ENCODE peak calls at places on chromosomes 2 and 18, in ten cellular contexts. One of them, this sample, is unnamed.

GRCh38 chr2:221758076-221758475 is 186.0 kb upstream of the EPHA4 start:
- DNase-seq in EH: no peak
- DNase-seq in myocyte: peak; percentile 6
- DNase-seq in AG10803: no peak
- DNase-seq in CD4-positive, alpha-beta T cell: no peak
- DNase-seq in renal cortical epithelial cell: no peak
- DNase-seq in kidney glomerular epithelial cell: no peak
- DNase-seq in heart left ventricle: no peak
- DNase-seq in stimulated activated naive CD8-positive, alpha-beta T cell treated with anti-CD3 and anti-CD28 coated beads, Interleukin-15, amount 100 ng/mL, for 72 hours: no peak
- DNase-seq in HL-60: peak; percentile 26
- DNase-seq in this sample: no peak

GRCh38 chr2:162126145-162126926 is 25.7 kb downstream of the GCG start:
- DNase-seq in CD4-positive, alpha-beta T cell: no peak
- DNase-seq in EH: peak; percentile 50
- DNase-seq in renal cortical epithelial cell: no peak
- DNase-seq in AG10803: peak; percentile 29
- DNase-seq in myocyte: no peak
- DNase-seq in heart left ventricle: no peak
- DNase-seq in kidney glomerular epithelial cell: no peak
- DNase-seq in HL-60: no peak
- DNase-seq in stimulated activated naive CD8-positive, alpha-beta T cell treated with anti-CD3 and anti-CD28 coated beads, Interleukin-15, amount 100 ng/mL, for 72 hours: no peak
- DNase-seq in this sample: peak; percentile 67

GRCh38 chr2:7609556-7610323 is 692.5 kb downstream of the RNF144A start:
- DNase-seq in AG10803: no peak
- DNase-seq in CD4-positive, alpha-beta T cell: no peak
- DNase-seq in myocyte: no peak
- DNase-seq in HL-60: no peak
- DNase-seq in kidney glomerular epithelial cell: no peak
- DNase-seq in renal cortical epithelial cell: no peak
- DNase-seq in stimulated activated naive CD8-positive, alpha-beta T cell treated with anti-CD3 and anti-CD28 coated beads, Interleukin-15, amount 100 ng/mL, for 72 hours: peak; percentile 6
- DNase-seq in heart left ventricle: no peak
- DNase-seq in EH: no peak
- DNase-seq in this sample: no peak

GRCh38 chr2:112156152-112156986 is 18.2 kb downstream of the FBLN7 start:
- DNase-seq in renal cortical epithelial cell: peak; percentile 83
- DNase-seq in kidney glomerular epithelial cell: peak; percentile 81
- DNase-seq in heart left ventricle: no peak
- DNase-seq in EH: peak; percentile 72
- DNase-seq in CD4-positive, alpha-beta T cell: peak; percentile 54
- DNase-seq in HL-60: no peak
- DNase-seq in AG10803: peak; percentile 68
- DNase-seq in myocyte: peak; percentile 84
- DNase-seq in stimulated activated naive CD8-positive, alpha-beta T cell treated with anti-CD3 and anti-CD28 coated beads, Interleukin-15, amount 100 ng/mL, for 72 hours: peak; percentile 60
- DNase-seq in this sample: no peak

GRCh38 chr2:233061007-233061590 is 957 bp downstream of the INPP5D start:
- DNase-seq in HL-60: no peak
- DNase-seq in renal cortical epithelial cell: no peak
- DNase-seq in myocyte: no peak
- DNase-seq in stimulated activated naive CD8-positive, alpha-beta T cell treated with anti-CD3 and anti-CD28 coated beads, Interleukin-15, amount 100 ng/mL, for 72 hours: peak; percentile 69
- DNase-seq in AG10803: no peak
- DNase-seq in CD4-positive, alpha-beta T cell: no peak
- DNase-seq in kidney glomerular epithelial cell: no peak
- DNase-seq in heart left ventricle: peak; percentile 52
- DNase-seq in EH: no peak
- DNase-seq in this sample: no peak

GRCh38 chr2:239599299-239599698 is 198.5 kb upstream of the HDAC4 start:
- DNase-seq in heart left ventricle: peak; percentile 29
- DNase-seq in EH: no peak
- DNase-seq in myocyte: no peak
- DNase-seq in AG10803: no peak
- DNase-seq in CD4-positive, alpha-beta T cell: no peak
- DNase-seq in stimulated activated naive CD8-positive, alpha-beta T cell treated with anti-CD3 and anti-CD28 coated beads, Interleukin-15, amount 100 ng/mL, for 72 hours: no peak
- DNase-seq in kidney glomerular epithelial cell: no peak
- DNase-seq in renal cortical epithelial cell: no peak
- DNase-seq in HL-60: no peak
- DNase-seq in this sample: no peak

GRCh38 chr2:200382883-200383282 is 76.4 kb downstream of the SPATS2L start:
- DNase-seq in renal cortical epithelial cell: no peak
- DNase-seq in AG10803: no peak
- DNase-seq in kidney glomerular epithelial cell: no peak
- DNase-seq in heart left ventricle: no peak
- DNase-seq in myocyte: no peak
- DNase-seq in stimulated activated naive CD8-positive, alpha-beta T cell treated with anti-CD3 and anti-CD28 coated beads, Interleukin-15, amount 100 ng/mL, for 72 hours: no peak
- DNase-seq in HL-60: no peak
- DNase-seq in EH: no peak
- DNase-seq in CD4-positive, alpha-beta T cell: no peak
- DNase-seq in this sample: no peak

GRCh38 chr2:191846787-191847620 is at the start of gene CAVIN2:
- DNase-seq in myocyte: peak; percentile 86
- DNase-seq in renal cortical epithelial cell: peak; percentile 69
- DNase-seq in CD4-positive, alpha-beta T cell: no peak
- DNase-seq in heart left ventricle: peak; percentile 60
- DNase-seq in stimulated activated naive CD8-positive, alpha-beta T cell treated with anti-CD3 and anti-CD28 coated beads, Interleukin-15, amount 100 ng/mL, for 72 hours: no peak
- DNase-seq in AG10803: peak; percentile 86
- DNase-seq in HL-60: no peak
- DNase-seq in EH: peak; percentile 84
- DNase-seq in kidney glomerular epithelial cell: peak; percentile 74
- DNase-seq in this sample: no peak

GRCh38 chr2:831638-832037 is 119.0 kb upstream of the SNTG2 start:
- DNase-seq in renal cortical epithelial cell: no peak
- DNase-seq in HL-60: no peak
- DNase-seq in CD4-positive, alpha-beta T cell: no peak
- DNase-seq in kidney glomerular epithelial cell: no peak
- DNase-seq in AG10803: no peak
- DNase-seq in EH: no peak
- DNase-seq in heart left ventricle: no peak
- DNase-seq in stimulated activated naive CD8-positive, alpha-beta T cell treated with anti-CD3 and anti-CD28 coated beads, Interleukin-15, amount 100 ng/mL, for 72 hours: no peak
- DNase-seq in myocyte: no peak
- DNase-seq in this sample: no peak

GRCh38 chr2:146041291-146041868 is 1521.5 kb upstream of the ZEB2 start:
- DNase-seq in renal cortical epithelial cell: no peak
- DNase-seq in EH: no peak
- DNase-seq in stimulated activated naive CD8-positive, alpha-beta T cell treated with anti-CD3 and anti-CD28 coated beads, Interleukin-15, amount 100 ng/mL, for 72 hours: no peak
- DNase-seq in AG10803: no peak
- DNase-seq in CD4-positive, alpha-beta T cell: no peak
- DNase-seq in kidney glomerular epithelial cell: no peak
- DNase-seq in myocyte: no peak
- DNase-seq in HL-60: no peak
- DNase-seq in heart left ventricle: no peak
- DNase-seq in this sample: no peak

GRCh38 chr2:216618785-216619184 is 14.4 kb upstream of the IGFBP2 start:
- DNase-seq in CD4-positive, alpha-beta T cell: no peak
- DNase-seq in renal cortical epithelial cell: no peak
- DNase-seq in kidney glomerular epithelial cell: no peak
- DNase-seq in stimulated activated naive CD8-positive, alpha-beta T cell treated with anti-CD3 and anti-CD28 coated beads, Interleukin-15, amount 100 ng/mL, for 72 hours: no peak
- DNase-seq in HL-60: no peak
- DNase-seq in AG10803: no peak
- DNase-seq in EH: no peak
- DNase-seq in heart left ventricle: no peak
- DNase-seq in myocyte: no peak
- DNase-seq in this sample: no peak

GRCh38 chr18:48590678-48591077 is 51.8 kb downstream of the CTIF start:
- DNase-seq in EH: peak; percentile 98
- DNase-seq in stimulated activated naive CD8-positive, alpha-beta T cell treated with anti-CD3 and anti-CD28 coated beads, Interleukin-15, amount 100 ng/mL, for 72 hours: no peak
- DNase-seq in renal cortical epithelial cell: peak; percentile 75
- DNase-seq in kidney glomerular epithelial cell: peak; percentile 71
- DNase-seq in HL-60: no peak
- DNase-seq in CD4-positive, alpha-beta T cell: no peak
- DNase-seq in AG10803: peak; percentile 93
- DNase-seq in heart left ventricle: no peak
- DNase-seq in myocyte: peak; percentile 70
- DNase-seq in this sample: no peak

GRCh38 chr2:47174731-47175361 is 19.7 kb upstream of the STPG4 start:
- DNase-seq in CD4-positive, alpha-beta T cell: peak; percentile 10
- DNase-seq in renal cortical epithelial cell: peak; percentile 81
- DNase-seq in HL-60: no peak
- DNase-seq in EH: peak; percentile 63
- DNase-seq in stimulated activated naive CD8-positive, alpha-beta T cell treated with anti-CD3 and anti-CD28 coated beads, Interleukin-15, amount 100 ng/mL, for 72 hours: peak; percentile 11
- DNase-seq in myocyte: peak; percentile 70
- DNase-seq in heart left ventricle: no peak
- DNase-seq in kidney glomerular epithelial cell: peak; percentile 69
- DNase-seq in AG10803: peak; percentile 72
- DNase-seq in this sample: peak; percentile 14

GRCh38 chr2:206936006-206936405 is 3.3 kb upstream of the CPO start:
- DNase-seq in myocyte: no peak
- DNase-seq in CD4-positive, alpha-beta T cell: no peak
- DNase-seq in HL-60: no peak
- DNase-seq in EH: no peak
- DNase-seq in AG10803: no peak
- DNase-seq in kidney glomerular epithelial cell: no peak
- DNase-seq in heart left ventricle: no peak
- DNase-seq in stimulated activated naive CD8-positive, alpha-beta T cell treated with anti-CD3 and anti-CD28 coated beads, Interleukin-15, amount 100 ng/mL, for 72 hours: no peak
- DNase-seq in renal cortical epithelial cell: no peak
- DNase-seq in this sample: no peak

GRCh38 chr2:145503511-145503910 is 983.6 kb upstream of the ZEB2 start:
- DNase-seq in AG10803: peak; percentile 6
- DNase-seq in kidney glomerular epithelial cell: no peak
- DNase-seq in EH: peak; percentile 13
- DNase-seq in CD4-positive, alpha-beta T cell: no peak
- DNase-seq in renal cortical epithelial cell: no peak
- DNase-seq in HL-60: no peak
- DNase-seq in heart left ventricle: no peak
- DNase-seq in myocyte: no peak
- DNase-seq in stimulated activated naive CD8-positive, alpha-beta T cell treated with anti-CD3 and anti-CD28 coated beads, Interleukin-15, amount 100 ng/mL, for 72 hours: no peak
- DNase-seq in this sample: no peak

GRCh38 chr2:162114291-162114690 is 37.8 kb downstream of the GCG start:
- DNase-seq in HL-60: no peak
- DNase-seq in AG10803: no peak
- DNase-seq in heart left ventricle: no peak
- DNase-seq in CD4-positive, alpha-beta T cell: no peak
- DNase-seq in myocyte: no peak
- DNase-seq in EH: peak; percentile 46
- DNase-seq in kidney glomerular epithelial cell: peak; percentile 48
- DNase-seq in stimulated activated naive CD8-positive, alpha-beta T cell treated with anti-CD3 and anti-CD28 coated beads, Interleukin-15, amount 100 ng/mL, for 72 hours: no peak
- DNase-seq in renal cortical epithelial cell: peak; percentile 45
- DNase-seq in this sample: no peak

GRCh38 chr2:6772366-6772710 is 93.4 kb downstream of the CMPK2 start:
- DNase-seq in CD4-positive, alpha-beta T cell: no peak
- DNase-seq in myocyte: no peak
- DNase-seq in AG10803: no peak
- DNase-seq in stimulated activated naive CD8-positive, alpha-beta T cell treated with anti-CD3 and anti-CD28 coated beads, Interleukin-15, amount 100 ng/mL, for 72 hours: no peak
- DNase-seq in renal cortical epithelial cell: no peak
- DNase-seq in EH: peak; percentile 37
- DNase-seq in HL-60: no peak
- DNase-seq in heart left ventricle: no peak
- DNase-seq in kidney glomerular epithelial cell: no peak
- DNase-seq in this sample: no peak

GRCh38 chr2:238216651-238217184 is 13.2 kb upstream of the ILKAP start:
- DNase-seq in myocyte: peak; percentile 11
- DNase-seq in stimulated activated naive CD8-positive, alpha-beta T cell treated with anti-CD3 and anti-CD28 coated beads, Interleukin-15, amount 100 ng/mL, for 72 hours: no peak
- DNase-seq in AG10803: no peak
- DNase-seq in renal cortical epithelial cell: no peak
- DNase-seq in EH: no peak
- DNase-seq in kidney glomerular epithelial cell: no peak
- DNase-seq in heart left ventricle: no peak
- DNase-seq in CD4-positive, alpha-beta T cell: no peak
- DNase-seq in HL-60: no peak
- DNase-seq in this sample: no peak

GRCh38 chr18:3649559-3650426 is 199.8 kb downstream of the TGIF1 start:
- DNase-seq in renal cortical epithelial cell: peak; percentile 73
- DNase-seq in stimulated activated naive CD8-positive, alpha-beta T cell treated with anti-CD3 and anti-CD28 coated beads, Interleukin-15, amount 100 ng/mL, for 72 hours: no peak
- DNase-seq in AG10803: peak; percentile 76
- DNase-seq in kidney glomerular epithelial cell: peak; percentile 93
- DNase-seq in HL-60: no peak
- DNase-seq in heart left ventricle: no peak
- DNase-seq in CD4-positive, alpha-beta T cell: no peak
- DNase-seq in myocyte: peak; percentile 53
- DNase-seq in EH: peak; percentile 85
- DNase-seq in this sample: no peak

GRCh38 chr2:205148756-205149155 is 533.5 kb upstream of the NRP2 start:
- DNase-seq in HL-60: no peak
- DNase-seq in EH: no peak
- DNase-seq in heart left ventricle: no peak
- DNase-seq in kidney glomerular epithelial cell: no peak
- DNase-seq in stimulated activated naive CD8-positive, alpha-beta T cell treated with anti-CD3 and anti-CD28 coated beads, Interleukin-15, amount 100 ng/mL, for 72 hours: no peak
- DNase-seq in CD4-positive, alpha-beta T cell: no peak
- DNase-seq in renal cortical epithelial cell: peak; percentile 28
- DNase-seq in AG10803: peak; percentile 33
- DNase-seq in myocyte: no peak
- DNase-seq in this sample: no peak

GRCh38 chr18:11874676-11875075 is 23.5 kb downstream of the CHMP1B start:
- DNase-seq in myocyte: no peak
- DNase-seq in kidney glomerular epithelial cell: no peak
- DNase-seq in CD4-positive, alpha-beta T cell: no peak
- DNase-seq in stimulated activated naive CD8-positive, alpha-beta T cell treated with anti-CD3 and anti-CD28 coated beads, Interleukin-15, amount 100 ng/mL, for 72 hours: no peak
- DNase-seq in AG10803: no peak
- DNase-seq in EH: no peak
- DNase-seq in renal cortical epithelial cell: no peak
- DNase-seq in HL-60: no peak
- DNase-seq in heart left ventricle: no peak
- DNase-seq in this sample: no peak

GRCh38 chr2:57906152-57906732 is 140.4 kb upstream of the VRK2 start:
- DNase-seq in myocyte: peak; percentile 63
- DNase-seq in AG10803: peak; percentile 68
- DNase-seq in renal cortical epithelial cell: peak; percentile 66
- DNase-seq in stimulated activated naive CD8-positive, alpha-beta T cell treated with anti-CD3 and anti-CD28 coated beads, Interleukin-15, amount 100 ng/mL, for 72 hours: no peak
- DNase-seq in EH: peak; percentile 68
- DNase-seq in kidney glomerular epithelial cell: peak; percentile 80
- DNase-seq in HL-60: no peak
- DNase-seq in CD4-positive, alpha-beta T cell: no peak
- DNase-seq in heart left ventricle: no peak
- DNase-seq in this sample: no peak

GRCh38 chr2:162153608-162154224 is 1.7 kb upstream of the GCG start:
- DNase-seq in AG10803: peak; percentile 41
- DNase-seq in HL-60: peak; percentile 8
- DNase-seq in kidney glomerular epithelial cell: peak; percentile 76
- DNase-seq in stimulated activated naive CD8-positive, alpha-beta T cell treated with anti-CD3 and anti-CD28 coated beads, Interleukin-15, amount 100 ng/mL, for 72 hours: peak; percentile 57
- DNase-seq in renal cortical epithelial cell: peak; percentile 68
- DNase-seq in CD4-positive, alpha-beta T cell: peak; percentile 21
- DNase-seq in heart left ventricle: no peak
- DNase-seq in myocyte: peak; percentile 76
- DNase-seq in EH: peak; percentile 65
- DNase-seq in this sample: peak; percentile 11

GRCh38 chr2:25521665-25522387 is 151.6 kb downstream of the DTNB start:
- DNase-seq in myocyte: peak; percentile 75
- DNase-seq in stimulated activated naive CD8-positive, alpha-beta T cell treated with anti-CD3 and anti-CD28 coated beads, Interleukin-15, amount 100 ng/mL, for 72 hours: peak; percentile 48
- DNase-seq in AG10803: peak; percentile 77
- DNase-seq in heart left ventricle: no peak
- DNase-seq in kidney glomerular epithelial cell: peak; percentile 50
- DNase-seq in renal cortical epithelial cell: peak; percentile 67
- DNase-seq in CD4-positive, alpha-beta T cell: no peak
- DNase-seq in HL-60: no peak
- DNase-seq in EH: peak; percentile 73
- DNase-seq in this sample: peak; percentile 16

GRCh38 chr2:98448441-98449145 is 3.9 kb downstream of the INPP4A start:
- DNase-seq in heart left ventricle: no peak
- DNase-seq in renal cortical epithelial cell: no peak
- DNase-seq in kidney glomerular epithelial cell: no peak
- DNase-seq in HL-60: no peak
- DNase-seq in EH: no peak
- DNase-seq in AG10803: no peak
- DNase-seq in myocyte: no peak
- DNase-seq in stimulated activated naive CD8-positive, alpha-beta T cell treated with anti-CD3 and anti-CD28 coated beads, Interleukin-15, amount 100 ng/mL, for 72 hours: no peak
- DNase-seq in CD4-positive, alpha-beta T cell: no peak
- DNase-seq in this sample: no peak

GRCh38 chr18:62486290-62486964 is 36.4 kb upstream of the ZCCHC2 start:
- DNase-seq in HL-60: no peak
- DNase-seq in CD4-positive, alpha-beta T cell: no peak
- DNase-seq in kidney glomerular epithelial cell: peak; percentile 62
- DNase-seq in heart left ventricle: no peak
- DNase-seq in stimulated activated naive CD8-positive, alpha-beta T cell treated with anti-CD3 and anti-CD28 coated beads, Interleukin-15, amount 100 ng/mL, for 72 hours: no peak
- DNase-seq in renal cortical epithelial cell: peak; percentile 91
- DNase-seq in EH: peak; percentile 4
- DNase-seq in AG10803: peak; percentile 5
- DNase-seq in myocyte: no peak
- DNase-seq in this sample: no peak

GRCh38 chr2:174794851-174795374 is 30.6 kb upstream of the CHRNA1 start:
- DNase-seq in stimulated activated naive CD8-positive, alpha-beta T cell treated with anti-CD3 and anti-CD28 coated beads, Interleukin-15, amount 100 ng/mL, for 72 hours: no peak
- DNase-seq in kidney glomerular epithelial cell: no peak
- DNase-seq in EH: peak; percentile 76
- DNase-seq in HL-60: no peak
- DNase-seq in AG10803: peak; percentile 74
- DNase-seq in heart left ventricle: no peak
- DNase-seq in myocyte: no peak
- DNase-seq in renal cortical epithelial cell: no peak
- DNase-seq in CD4-positive, alpha-beta T cell: no peak
- DNase-seq in this sample: no peak

GRCh38 chr2:236317938-236318396 is 53.8 kb upstream of the ASB18 start:
- DNase-seq in EH: no peak
- DNase-seq in renal cortical epithelial cell: no peak
- DNase-seq in CD4-positive, alpha-beta T cell: no peak
- DNase-seq in heart left ventricle: peak; percentile 67
- DNase-seq in AG10803: no peak
- DNase-seq in stimulated activated naive CD8-positive, alpha-beta T cell treated with anti-CD3 and anti-CD28 coated beads, Interleukin-15, amount 100 ng/mL, for 72 hours: no peak
- DNase-seq in kidney glomerular epithelial cell: no peak
- DNase-seq in myocyte: no peak
- DNase-seq in HL-60: no peak
- DNase-seq in this sample: no peak